ENCODE peak calls at places on chromosomes 5 and 9, in ten cellular contexts. One of them, this sample, is unnamed.

GRCh38 chr9:79280691-79281090 is 291.1 kb upstream of the TLE4 start:
- DNase-seq in suprapubic skin: no peak
- DNase-seq in spleen: no peak
- DNase-seq in stomach: no peak
- DNase-seq in transverse colon: no peak
- DNase-seq in endothelial cell of umbilical vein: no peak
- DNase-seq in K562: no peak
- DNase-seq in sigmoid colon: no peak
- DNase-seq in breast epithelium: no peak
- DNase-seq in prostate gland: no peak
- DNase-seq in this sample: no peak

GRCh38 chr5:74034738-74035137 is 408.7 kb downstream of the ARHGEF28 start:
- DNase-seq in suprapubic skin: no peak
- DNase-seq in spleen: no peak
- DNase-seq in stomach: no peak
- DNase-seq in transverse colon: no peak
- DNase-seq in endothelial cell of umbilical vein: no peak
- DNase-seq in K562: no peak
- DNase-seq in sigmoid colon: no peak
- DNase-seq in breast epithelium: peak; percentile 53
- DNase-seq in prostate gland: peak; percentile 7
- DNase-seq in this sample: no peak

GRCh38 chr9:121890746-121891145 is 202.4 kb downstream of the TTLL11 start:
- DNase-seq in suprapubic skin: no peak
- DNase-seq in spleen: no peak
- DNase-seq in stomach: no peak
- DNase-seq in transverse colon: no peak
- DNase-seq in endothelial cell of umbilical vein: no peak
- DNase-seq in K562: no peak
- DNase-seq in sigmoid colon: no peak
- DNase-seq in breast epithelium: no peak
- DNase-seq in prostate gland: no peak
- DNase-seq in this sample: no peak

GRCh38 chr5:139061274-139061673 is 136.9 kb downstream of the SIL1 start:
- DNase-seq in suprapubic skin: peak; percentile 67
- DNase-seq in spleen: no peak
- DNase-seq in stomach: peak; percentile 76
- DNase-seq in transverse colon: no peak
- DNase-seq in endothelial cell of umbilical vein: peak; percentile 48
- DNase-seq in K562: no peak
- DNase-seq in sigmoid colon: peak; percentile 74
- DNase-seq in breast epithelium: peak; percentile 55
- DNase-seq in prostate gland: peak; percentile 18
- DNase-seq in this sample: no peak

GRCh38 chr5:150227606-150228273 is 37.9 kb downstream of the SLC6A7 start:
- DNase-seq in suprapubic skin: no peak
- DNase-seq in spleen: no peak
- DNase-seq in stomach: no peak
- DNase-seq in transverse colon: no peak
- DNase-seq in endothelial cell of umbilical vein: no peak
- DNase-seq in K562: no peak
- DNase-seq in sigmoid colon: no peak
- DNase-seq in breast epithelium: no peak
- DNase-seq in prostate gland: no peak
- DNase-seq in this sample: no peak

GRCh38 chr9:114803459-114803858 is 2.4 kb downstream of the TNFSF15 start:
- DNase-seq in suprapubic skin: no peak
- DNase-seq in spleen: no peak
- DNase-seq in stomach: no peak
- DNase-seq in transverse colon: no peak
- DNase-seq in endothelial cell of umbilical vein: no peak
- DNase-seq in K562: no peak
- DNase-seq in sigmoid colon: no peak
- DNase-seq in breast epithelium: no peak
- DNase-seq in prostate gland: no peak
- DNase-seq in this sample: no peak

GRCh38 chr9:23555849-23556248 is 270.2 kb downstream of the ELAVL2 start:
- DNase-seq in suprapubic skin: no peak
- DNase-seq in spleen: no peak
- DNase-seq in stomach: no peak
- DNase-seq in transverse colon: no peak
- DNase-seq in endothelial cell of umbilical vein: no peak
- DNase-seq in K562: no peak
- DNase-seq in sigmoid colon: no peak
- DNase-seq in breast epithelium: no peak
- DNase-seq in prostate gland: no peak
- DNase-seq in this sample: no peak

GRCh38 chr5:176743136-176743827 is 67.1 kb upstream of the UNC5A start:
- DNase-seq in suprapubic skin: peak; percentile 50
- DNase-seq in spleen: peak; percentile 54
- DNase-seq in stomach: no peak
- DNase-seq in transverse colon: no peak
- DNase-seq in endothelial cell of umbilical vein: no peak
- DNase-seq in K562: no peak
- DNase-seq in sigmoid colon: no peak
- DNase-seq in breast epithelium: no peak
- DNase-seq in prostate gland: no peak
- DNase-seq in this sample: peak; percentile 49

DNA sequence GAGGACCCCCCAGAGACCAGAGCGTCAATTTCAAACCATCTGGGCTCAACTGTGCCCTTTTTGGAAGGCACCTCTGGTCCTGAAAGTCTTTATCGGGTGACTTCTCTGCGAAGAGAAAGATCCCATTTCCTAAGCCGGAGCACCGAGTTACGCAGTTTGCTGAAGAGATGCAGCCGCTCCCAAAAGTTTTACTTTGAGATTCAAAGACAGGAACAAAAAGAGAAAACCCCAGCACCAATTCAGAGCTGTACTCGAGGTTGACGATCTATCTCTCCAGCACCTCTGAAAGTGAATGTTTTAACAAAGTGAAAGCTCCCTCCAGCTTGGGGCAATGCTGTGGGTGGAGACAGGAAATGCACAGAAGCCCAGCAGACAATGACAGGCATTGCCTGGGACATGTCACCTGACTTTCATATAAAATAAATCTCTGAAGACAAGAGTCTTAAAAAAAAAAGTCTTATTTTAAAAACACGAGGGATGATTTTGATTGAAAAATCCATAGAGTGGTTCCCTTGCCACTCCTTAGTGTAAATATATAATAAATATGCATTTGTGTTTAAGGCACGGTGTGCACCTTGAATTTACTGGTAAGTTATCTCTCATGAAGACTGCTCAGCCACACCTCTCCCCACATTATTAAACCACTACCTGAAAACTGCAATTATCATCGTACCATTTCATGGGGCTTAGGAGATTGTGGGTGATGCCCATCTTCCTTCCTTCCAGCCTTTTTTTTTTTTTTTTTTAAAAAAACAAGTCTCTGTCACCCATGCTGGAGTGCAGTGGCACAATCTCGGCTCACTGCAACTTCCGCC is 79.9 kb downstream of the FNBP1 start:
- DNase-seq in suprapubic skin: no peak
- DNase-seq in spleen: peak; percentile 85
- DNase-seq in stomach: peak; percentile 55
- DNase-seq in transverse colon: peak; percentile 66
- DNase-seq in endothelial cell of umbilical vein: peak; percentile 70
- DNase-seq in K562: peak; percentile 67
- DNase-seq in sigmoid colon: peak; percentile 86
- DNase-seq in breast epithelium: peak; percentile 62
- DNase-seq in prostate gland: peak; percentile 65
- DNase-seq in this sample: no peak
- TF ChIP-seq POLR2A in suprapubic skin: peak; percentile 55
- TF ChIP-seq POLR2A in spleen: no peak
- TF ChIP-seq POLR2A in stomach: no peak
- TF ChIP-seq POLR2A in transverse colon: peak; percentile 65
- TF ChIP-seq POLR2A in endothelial cell of umbilical vein: peak; percentile 37
- TF ChIP-seq POLR2A in K562: peak; percentile 67
- TF ChIP-seq POLR2A in sigmoid colon: peak; percentile 57
- TF ChIP-seq POLR2A in breast epithelium: peak; percentile 19
- TF ChIP-seq POLR2A in prostate gland: peak; percentile 63
- TF ChIP-seq POLR2A in this sample: no peak

GRCh38 chr9:137613259-137613658 is 5.5 kb upstream of the EHMT1 start:
- DNase-seq in suprapubic skin: no peak
- DNase-seq in spleen: no peak
- DNase-seq in stomach: no peak
- DNase-seq in transverse colon: no peak
- DNase-seq in endothelial cell of umbilical vein: no peak
- DNase-seq in K562: no peak
- DNase-seq in sigmoid colon: no peak
- DNase-seq in breast epithelium: no peak
- DNase-seq in prostate gland: no peak
- DNase-seq in this sample: no peak

GRCh38 chr9:137615387-137615871 is 3.4 kb upstream of the EHMT1 start:
- DNase-seq in suprapubic skin: no peak
- DNase-seq in spleen: peak; percentile 76
- DNase-seq in stomach: no peak
- DNase-seq in transverse colon: no peak
- DNase-seq in endothelial cell of umbilical vein: no peak
- DNase-seq in K562: no peak
- DNase-seq in sigmoid colon: no peak
- DNase-seq in breast epithelium: no peak
- DNase-seq in prostate gland: no peak
- DNase-seq in this sample: no peak

GRCh38 chr9:137612741-137613142 is 6.1 kb upstream of the EHMT1 start:
- DNase-seq in suprapubic skin: no peak
- DNase-seq in spleen: no peak
- DNase-seq in stomach: no peak
- DNase-seq in transverse colon: no peak
- DNase-seq in endothelial cell of umbilical vein: no peak
- DNase-seq in K562: no peak
- DNase-seq in sigmoid colon: no peak
- DNase-seq in breast epithelium: no peak
- DNase-seq in prostate gland: no peak
- DNase-seq in this sample: no peak

GRCh38 chr9:137614631-137615386 is 4.0 kb upstream of the EHMT1 start:
- DNase-seq in suprapubic skin: no peak
- DNase-seq in spleen: peak; percentile 75
- DNase-seq in stomach: peak; percentile 64
- DNase-seq in transverse colon: no peak
- DNase-seq in endothelial cell of umbilical vein: no peak
- DNase-seq in K562: no peak
- DNase-seq in sigmoid colon: no peak
- DNase-seq in breast epithelium: no peak
- DNase-seq in prostate gland: no peak
- DNase-seq in this sample: no peak

GRCh38 chr9:137613738-137614523 is 4.9 kb upstream of the EHMT1 start:
- DNase-seq in suprapubic skin: no peak
- DNase-seq in spleen: no peak
- DNase-seq in stomach: no peak
- DNase-seq in transverse colon: no peak
- DNase-seq in endothelial cell of umbilical vein: no peak
- DNase-seq in K562: no peak
- DNase-seq in sigmoid colon: no peak
- DNase-seq in breast epithelium: no peak
- DNase-seq in prostate gland: no peak
- DNase-seq in this sample: no peak
- TF ChIP-seq POLR2AphosphoS5 in suprapubic skin: no peak
- TF ChIP-seq POLR2AphosphoS5 in spleen: peak; percentile 53
- TF ChIP-seq POLR2AphosphoS5 in stomach: no peak
- TF ChIP-seq POLR2AphosphoS5 in transverse colon: no peak
- TF ChIP-seq POLR2AphosphoS5 in endothelial cell of umbilical vein: no peak
- TF ChIP-seq POLR2AphosphoS5 in K562: no peak
- TF ChIP-seq POLR2AphosphoS5 in sigmoid colon: no peak
- TF ChIP-seq POLR2AphosphoS5 in breast epithelium: no peak
- TF ChIP-seq POLR2AphosphoS5 in prostate gland: no peak
- TF ChIP-seq POLR2AphosphoS5 in this sample: no peak

GRCh38 chr5:89282038-89282831 is 399.3 kb upstream of the MEF2C start:
- DNase-seq in suprapubic skin: no peak
- DNase-seq in spleen: no peak
- DNase-seq in stomach: no peak
- DNase-seq in transverse colon: no peak
- DNase-seq in endothelial cell of umbilical vein: peak; percentile 1
- DNase-seq in K562: no peak
- DNase-seq in sigmoid colon: no peak
- DNase-seq in breast epithelium: no peak
- DNase-seq in prostate gland: no peak
- DNase-seq in this sample: no peak

GRCh38 chr5:89286320-89286719 is 403.3 kb upstream of the MEF2C start:
- DNase-seq in suprapubic skin: no peak
- DNase-seq in spleen: no peak
- DNase-seq in stomach: no peak
- DNase-seq in transverse colon: no peak
- DNase-seq in endothelial cell of umbilical vein: no peak
- DNase-seq in K562: no peak
- DNase-seq in sigmoid colon: no peak
- DNase-seq in breast epithelium: no peak
- DNase-seq in prostate gland: no peak
- DNase-seq in this sample: no peak

GRCh38 chr5:89282832-89283510 is 400.0 kb upstream of the MEF2C start:
- DNase-seq in suprapubic skin: no peak
- DNase-seq in spleen: no peak
- DNase-seq in stomach: no peak
- DNase-seq in transverse colon: no peak
- DNase-seq in endothelial cell of umbilical vein: peak; percentile 28
- DNase-seq in K562: no peak
- DNase-seq in sigmoid colon: no peak
- DNase-seq in breast epithelium: no peak
- DNase-seq in prostate gland: no peak
- DNase-seq in this sample: no peak

GRCh38 chr5:89281211-89281610 is 398.2 kb upstream of the MEF2C start:
- DNase-seq in suprapubic skin: no peak
- DNase-seq in spleen: no peak
- DNase-seq in stomach: no peak
- DNase-seq in transverse colon: no peak
- DNase-seq in endothelial cell of umbilical vein: no peak
- DNase-seq in K562: no peak
- DNase-seq in sigmoid colon: no peak
- DNase-seq in breast epithelium: no peak
- DNase-seq in prostate gland: no peak
- DNase-seq in this sample: no peak

DNA sequence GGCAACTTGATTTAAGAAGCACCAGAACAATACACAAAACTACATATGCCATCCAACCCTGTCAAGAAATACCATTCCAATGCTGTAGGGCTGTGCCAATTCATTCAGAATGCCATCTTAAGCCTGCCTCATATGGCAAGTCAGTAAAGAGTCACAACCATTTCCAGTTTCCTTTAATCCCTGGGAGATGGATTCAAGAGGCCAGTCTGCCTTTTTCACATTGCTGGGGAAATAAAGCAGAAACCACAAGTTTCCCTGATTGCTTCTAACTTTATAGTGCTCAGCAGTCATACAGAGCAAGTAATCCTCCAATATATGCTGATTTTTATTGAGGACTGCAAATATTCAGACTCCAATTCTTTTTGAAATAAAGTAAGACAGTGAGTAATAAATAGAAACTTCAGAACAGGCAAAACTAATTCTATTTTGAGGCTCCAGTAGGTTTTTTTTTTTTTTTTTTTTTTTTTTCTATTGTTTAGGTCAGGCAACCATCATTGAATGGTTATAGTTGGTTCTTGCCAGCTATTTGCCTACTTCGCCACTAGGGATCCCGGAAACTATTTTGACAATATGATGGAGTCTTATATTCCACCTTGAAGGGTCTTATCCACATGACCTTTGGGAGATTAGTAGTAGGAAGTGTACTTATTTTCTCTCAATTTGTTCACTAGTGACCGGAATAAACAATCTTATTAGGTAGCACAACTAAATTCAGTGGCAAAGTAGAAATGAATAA is 400.9 kb upstream of the MEF2C start:
- DNase-seq in suprapubic skin: no peak
- DNase-seq in spleen: no peak
- DNase-seq in stomach: no peak
- DNase-seq in transverse colon: no peak
- DNase-seq in endothelial cell of umbilical vein: no peak
- DNase-seq in K562: no peak
- DNase-seq in sigmoid colon: no peak
- DNase-seq in breast epithelium: no peak
- DNase-seq in prostate gland: no peak
- DNase-seq in this sample: no peak
- TF ChIP-seq CTCF in suprapubic skin: no peak
- TF ChIP-seq CTCF in spleen: no peak
- TF ChIP-seq CTCF in stomach: no peak
- TF ChIP-seq CTCF in transverse colon: no peak
- TF ChIP-seq CTCF in endothelial cell of umbilical vein: no peak
- TF ChIP-seq CTCF in K562: no peak
- TF ChIP-seq CTCF in sigmoid colon: no peak
- TF ChIP-seq CTCF in breast epithelium: no peak
- TF ChIP-seq CTCF in prostate gland: no peak
- TF ChIP-seq CTCF in this sample: no peak

GRCh38 chr5:36239370-36240293 is 2.1 kb downstream of the NADK2 start:
- DNase-seq in suprapubic skin: no peak
- DNase-seq in spleen: no peak
- DNase-seq in stomach: no peak
- DNase-seq in transverse colon: no peak
- DNase-seq in endothelial cell of umbilical vein: no peak
- DNase-seq in K562: peak; percentile 18
- DNase-seq in sigmoid colon: no peak
- DNase-seq in breast epithelium: no peak
- DNase-seq in prostate gland: no peak
- DNase-seq in this sample: no peak

GRCh38 chr5:36238896-36239295 is 2.8 kb downstream of the NADK2 start:
- DNase-seq in suprapubic skin: no peak
- DNase-seq in spleen: no peak
- DNase-seq in stomach: no peak
- DNase-seq in transverse colon: no peak
- DNase-seq in endothelial cell of umbilical vein: peak; percentile 49
- DNase-seq in K562: no peak
- DNase-seq in sigmoid colon: no peak
- DNase-seq in breast epithelium: no peak
- DNase-seq in prostate gland: no peak
- DNase-seq in this sample: no peak

GRCh38 chr5:36241636-36242533 is at the start of gene NADK2:
- DNase-seq in suprapubic skin: peak; percentile 97
- DNase-seq in spleen: peak; percentile 97
- DNase-seq in stomach: peak; percentile 94
- DNase-seq in transverse colon: peak; percentile 95
- DNase-seq in endothelial cell of umbilical vein: peak; percentile 98
- DNase-seq in K562: peak; percentile 97
- DNase-seq in sigmoid colon: peak; percentile 98
- DNase-seq in breast epithelium: peak; percentile 91
- DNase-seq in prostate gland: peak; percentile 95
- DNase-seq in this sample: no peak

GRCh38 chr5:36242534-36243144 is 914 bp upstream of the NADK2 start:
- DNase-seq in suprapubic skin: peak; percentile 62
- DNase-seq in spleen: peak; percentile 73
- DNase-seq in stomach: no peak
- DNase-seq in transverse colon: peak; percentile 9
- DNase-seq in endothelial cell of umbilical vein: no peak
- DNase-seq in K562: no peak
- DNase-seq in sigmoid colon: no peak
- DNase-seq in breast epithelium: no peak
- DNase-seq in prostate gland: no peak
- DNase-seq in this sample: peak; percentile 87

DNA sequence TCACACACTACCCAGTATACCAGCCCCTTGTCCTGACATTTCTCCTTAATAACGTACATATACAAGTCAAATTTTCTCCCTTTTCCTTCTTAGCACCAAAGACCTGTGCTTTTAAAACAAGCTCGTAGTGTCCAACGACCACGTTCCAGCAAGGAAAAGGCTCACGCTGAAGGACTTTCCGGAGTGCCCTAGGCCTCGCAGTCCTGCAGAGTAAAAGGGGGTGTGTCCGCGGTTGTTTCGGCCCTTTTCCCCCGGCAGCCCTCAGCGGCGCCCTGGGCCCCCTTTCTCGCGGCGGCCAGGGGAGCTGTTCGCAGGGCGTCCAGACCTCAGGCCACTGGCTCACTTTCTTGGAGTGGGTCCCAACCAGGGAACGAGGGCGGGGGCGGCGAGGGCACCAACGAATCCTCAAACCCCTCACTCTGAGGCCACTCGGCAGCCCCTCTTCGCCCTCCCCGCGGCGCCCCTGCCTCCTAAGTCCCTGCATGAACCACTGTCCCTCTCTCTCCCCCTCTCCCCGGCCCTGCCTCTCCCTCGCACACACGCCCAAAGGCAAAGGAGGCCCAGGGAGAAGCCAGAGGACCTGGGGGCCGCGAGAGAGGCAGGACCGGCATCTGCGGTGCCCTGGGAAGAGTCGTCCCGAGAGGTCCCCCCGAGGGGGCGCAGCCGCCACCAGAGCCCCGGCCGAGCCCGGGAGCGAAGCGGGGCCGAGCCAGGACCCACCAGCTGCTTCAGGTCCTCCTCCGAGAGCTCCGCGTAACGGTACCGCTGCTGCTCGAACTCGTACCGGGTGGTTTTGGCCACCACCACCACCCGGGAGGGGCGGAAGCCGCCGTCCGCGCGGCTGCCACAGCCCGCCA is 718 bp downstream of the NADK2 start:
- DNase-seq in suprapubic skin: peak; percentile 80
- DNase-seq in spleen: peak; percentile 90
- DNase-seq in stomach: peak; percentile 64
- DNase-seq in transverse colon: peak; percentile 68
- DNase-seq in endothelial cell of umbilical vein: peak; percentile 75
- DNase-seq in K562: peak; percentile 84
- DNase-seq in sigmoid colon: peak; percentile 82
- DNase-seq in breast epithelium: peak; percentile 34
- DNase-seq in prostate gland: peak; percentile 49
- DNase-seq in this sample: peak; percentile 90
- TF ChIP-seq POLR2A in suprapubic skin: no peak
- TF ChIP-seq POLR2A in spleen: no peak
- TF ChIP-seq POLR2A in stomach: no peak
- TF ChIP-seq POLR2A in transverse colon: no peak
- TF ChIP-seq POLR2A in endothelial cell of umbilical vein: no peak
- TF ChIP-seq POLR2A in K562: peak; percentile 79
- TF ChIP-seq POLR2A in sigmoid colon: no peak
- TF ChIP-seq POLR2A in breast epithelium: no peak
- TF ChIP-seq POLR2A in prostate gland: peak; percentile 26
- TF ChIP-seq POLR2A in this sample: no peak

This sample was measured in vagina.